ENCODE peak calls at places on chromosomes 16 and 17, in eight cellular contexts. One of them, this sample, is unnamed.

GRCh38 chr17:41098476-41098875 is 534 bp upstream of the KRTAP4-8 start:
- DNase-seq in neural progenitor cell: no peak
- DNase-seq in left lung: no peak
- DNase-seq in HAP-1: no peak
- DNase-seq in IMR-90: peak; percentile 68
- DNase-seq in effector memory CD4-positive, alpha-beta T cell: no peak
- DNase-seq in mesendoderm: no peak
- DNase-seq in left ventricle myocardium inferior: no peak
- DNase-seq in this sample: no peak

GRCh38 chr17:38322156-38322779 is 21.5 kb downstream of the GPR179 start:
- DNase-seq in neural progenitor cell: peak; percentile 67
- DNase-seq in left lung: peak; percentile 49
- DNase-seq in left ventricle myocardium inferior: peak; percentile 54
- DNase-seq in HAP-1: peak; percentile 83
- DNase-seq in mesendoderm: peak; percentile 71
- DNase-seq in IMR-90: peak; percentile 39
- DNase-seq in effector memory CD4-positive, alpha-beta T cell: peak; percentile 34
- DNase-seq in this sample: no peak

GRCh38 chr17:74742153-74742515 is 5.1 kb downstream of the RAB37 start:
- DNase-seq in HAP-1: no peak
- DNase-seq in left lung: no peak
- DNase-seq in neural progenitor cell: no peak
- DNase-seq in IMR-90: peak; percentile 31
- DNase-seq in effector memory CD4-positive, alpha-beta T cell: no peak
- DNase-seq in left ventricle myocardium inferior: peak; percentile 17
- DNase-seq in mesendoderm: no peak
- DNase-seq in this sample: no peak

GRCh38 chr16:56675685-56676210 is 6.1 kb downstream of the MT1H start:
- DNase-seq in IMR-90: no peak
- DNase-seq in HAP-1: no peak
- DNase-seq in effector memory CD4-positive, alpha-beta T cell: no peak
- DNase-seq in left lung: no peak
- DNase-seq in left ventricle myocardium inferior: no peak
- DNase-seq in neural progenitor cell: no peak
- DNase-seq in mesendoderm: peak; percentile 67
- DNase-seq in this sample: no peak

GRCh38 chr17:37358098-37358829 is 17.5 kb upstream of the C17orf78 start:
- DNase-seq in left lung: peak; percentile 50
- DNase-seq in neural progenitor cell: peak; percentile 95
- DNase-seq in effector memory CD4-positive, alpha-beta T cell: no peak
- DNase-seq in mesendoderm: peak; percentile 96
- DNase-seq in left ventricle myocardium inferior: peak; percentile 25
- DNase-seq in IMR-90: peak; percentile 44
- DNase-seq in HAP-1: peak; percentile 88
- DNase-seq in this sample: peak; percentile 58

GRCh38 chr17:690346-690745 is 24.3 kb downstream of the VPS53 start:
- DNase-seq in effector memory CD4-positive, alpha-beta T cell: no peak
- DNase-seq in left lung: no peak
- DNase-seq in HAP-1: no peak
- DNase-seq in IMR-90: no peak
- DNase-seq in mesendoderm: no peak
- DNase-seq in left ventricle myocardium inferior: no peak
- DNase-seq in neural progenitor cell: no peak
- DNase-seq in this sample: no peak

GRCh38 chr17:66585472-66585871 is 249.4 kb upstream of the CACNG5 start:
- DNase-seq in left lung: no peak
- DNase-seq in left ventricle myocardium inferior: no peak
- DNase-seq in effector memory CD4-positive, alpha-beta T cell: no peak
- DNase-seq in HAP-1: no peak
- DNase-seq in IMR-90: no peak
- DNase-seq in mesendoderm: no peak
- DNase-seq in neural progenitor cell: no peak
- DNase-seq in this sample: no peak

GRCh38 chr17:56819030-56819429 is 14.7 kb downstream of the C17orf67 start:
- DNase-seq in IMR-90: no peak
- DNase-seq in mesendoderm: no peak
- DNase-seq in HAP-1: no peak
- DNase-seq in left ventricle myocardium inferior: no peak
- DNase-seq in left lung: no peak
- DNase-seq in effector memory CD4-positive, alpha-beta T cell: no peak
- DNase-seq in neural progenitor cell: no peak
- DNase-seq in this sample: no peak

GRCh38 chr16:49800876-49801275 is 55.0 kb downstream of the ZNF423 start:
- DNase-seq in HAP-1: no peak
- DNase-seq in IMR-90: no peak
- DNase-seq in neural progenitor cell: no peak
- DNase-seq in effector memory CD4-positive, alpha-beta T cell: no peak
- DNase-seq in left ventricle myocardium inferior: no peak
- DNase-seq in left lung: no peak
- DNase-seq in mesendoderm: no peak
- DNase-seq in this sample: no peak

GRCh38 chr17:80026359-80027042 is 9.2 kb downstream of the TBC1D16 start:
- DNase-seq in IMR-90: no peak
- DNase-seq in neural progenitor cell: no peak
- DNase-seq in HAP-1: no peak
- DNase-seq in effector memory CD4-positive, alpha-beta T cell: no peak
- DNase-seq in left ventricle myocardium inferior: no peak
- DNase-seq in left lung: no peak
- DNase-seq in mesendoderm: no peak
- DNase-seq in this sample: no peak

GRCh38 chr16:79601092-79601977 is 798 bp upstream of the MAF start:
- DNase-seq in IMR-90: no peak
- DNase-seq in left ventricle myocardium inferior: peak; percentile 67
- DNase-seq in left lung: peak; percentile 70
- DNase-seq in effector memory CD4-positive, alpha-beta T cell: no peak
- DNase-seq in neural progenitor cell: peak; percentile 62
- DNase-seq in HAP-1: peak; percentile 54
- DNase-seq in mesendoderm: peak; percentile 58
- DNase-seq in this sample: no peak

GRCh38 chr16:46620265-46621005 is 744 bp downstream of the SHCBP1 start:
- DNase-seq in effector memory CD4-positive, alpha-beta T cell: no peak
- DNase-seq in HAP-1: no peak
- DNase-seq in left lung: peak; percentile 45
- DNase-seq in left ventricle myocardium inferior: no peak
- DNase-seq in mesendoderm: no peak
- DNase-seq in IMR-90: no peak
- DNase-seq in neural progenitor cell: no peak
- DNase-seq in this sample: no peak

DNA sequence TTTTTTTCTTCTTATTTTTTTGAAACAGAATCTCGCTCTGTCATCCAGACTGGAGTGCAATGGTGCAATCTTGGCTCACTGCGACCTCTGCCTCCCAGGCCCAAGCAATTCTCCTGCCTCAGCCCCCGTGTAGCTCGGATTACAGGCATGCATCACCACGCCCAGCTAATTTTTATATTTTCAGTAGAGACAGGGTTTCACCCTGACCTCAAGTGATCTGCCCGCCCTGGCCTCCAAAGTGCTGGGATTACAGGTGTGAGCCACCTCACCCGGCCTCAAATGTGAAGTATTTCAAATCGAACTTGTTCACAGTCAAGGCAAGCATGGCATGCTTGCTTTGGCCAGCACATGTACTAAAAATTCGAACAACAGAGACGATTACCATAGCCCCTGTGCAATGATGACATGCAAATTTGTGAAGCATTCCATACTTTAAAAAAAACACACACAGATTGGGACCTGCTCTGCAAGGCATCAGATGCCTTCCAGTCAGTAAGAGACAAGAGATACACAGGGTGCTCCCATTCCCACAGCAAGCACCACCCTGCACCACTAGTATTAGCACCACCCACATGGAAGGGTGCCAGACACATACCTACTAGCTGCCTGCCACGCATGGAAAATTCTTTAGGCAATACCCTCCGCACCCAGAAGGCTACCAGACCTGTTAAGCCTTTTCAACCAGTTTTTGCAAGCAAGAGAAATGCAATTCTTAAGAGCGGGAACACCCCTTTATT is 47.2 kb downstream of the ANKRD11 start:
- DNase-seq in mesendoderm: peak; percentile 58
- DNase-seq in left lung: peak; percentile 60
- DNase-seq in HAP-1: peak; percentile 85
- DNase-seq in left ventricle myocardium inferior: no peak
- DNase-seq in neural progenitor cell: no peak
- DNase-seq in effector memory CD4-positive, alpha-beta T cell: no peak
- DNase-seq in IMR-90: peak; percentile 75
- DNase-seq in this sample: no peak
- H3K4me1 ChIP-seq in mesendoderm: peaks cover 15% of the 10 kb centered on the region
- H3K4me1 ChIP-seq in left lung: peaks cover 53% of the 10 kb centered on the region
- H3K4me1 ChIP-seq in HAP-1: peaks cover 31% of the 10 kb centered on the region
- H3K4me1 ChIP-seq in left ventricle myocardium inferior: peaks cover 98% of the 10 kb centered on the region
- H3K4me1 ChIP-seq in neural progenitor cell: peaks cover 49% of the 10 kb centered on the region
- H3K4me1 ChIP-seq in effector memory CD4-positive, alpha-beta T cell: peaks cover 74% of the 10 kb centered on the region
- H3K4me1 ChIP-seq in IMR-90: peaks cover 53% of the 10 kb centered on the region
- H3K4me1 ChIP-seq in this sample: peaks cover 14% of the 10 kb centered on the region

DNA sequence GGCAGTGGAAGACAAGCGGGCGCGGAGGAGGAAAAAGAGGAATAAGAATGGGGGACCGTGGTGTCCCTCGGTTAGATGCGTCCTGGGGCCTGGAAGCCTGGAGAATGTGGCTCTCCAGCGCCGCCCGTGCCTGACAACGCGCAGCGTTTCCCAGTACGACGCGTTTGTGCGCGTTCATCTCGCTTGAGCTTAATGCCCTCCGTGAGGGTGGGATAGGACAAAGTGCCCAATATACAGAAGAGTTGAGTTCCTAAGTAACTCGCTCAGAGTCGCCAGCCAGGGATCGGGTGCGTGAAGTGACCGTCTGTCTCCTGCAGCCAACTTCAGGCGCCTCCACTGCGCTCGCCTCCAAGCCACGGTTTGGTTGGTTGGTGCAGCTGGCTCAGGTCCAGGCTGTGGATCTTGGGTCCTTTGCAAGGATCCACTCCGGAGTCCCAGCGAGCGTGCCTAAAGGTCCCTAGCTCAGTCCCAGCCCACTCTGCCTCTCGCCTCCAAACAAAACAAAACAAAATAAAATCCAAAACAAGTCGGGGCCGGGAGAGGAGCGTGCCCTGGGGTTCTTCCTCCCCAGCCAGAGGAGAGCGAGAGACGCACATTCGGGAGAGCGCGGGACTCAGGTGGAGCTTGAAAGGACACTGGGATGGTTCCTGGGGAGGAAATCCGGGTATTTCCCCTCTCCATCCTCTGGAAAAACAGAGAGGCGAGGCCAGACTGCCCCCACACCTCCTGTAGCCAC is 951 bp downstream of the GALR2 start:
- DNase-seq in HAP-1: no peak
- DNase-seq in neural progenitor cell: peak; percentile 85
- DNase-seq in left lung: no peak
- DNase-seq in IMR-90: no peak
- DNase-seq in effector memory CD4-positive, alpha-beta T cell: no peak
- DNase-seq in mesendoderm: peak; percentile 57
- DNase-seq in left ventricle myocardium inferior: no peak
- DNase-seq in this sample: no peak
- H3K27me3 ChIP-seq in HAP-1: peaks cover 20% of the 10 kb centered on the region
- H3K27me3 ChIP-seq in neural progenitor cell: peaks cover 78% of the 10 kb centered on the region
- H3K27me3 ChIP-seq in left lung: peaks cover 73% of the 10 kb centered on the region
- H3K27me3 ChIP-seq in IMR-90: peaks cover 66% of the 10 kb centered on the region
- H3K27me3 ChIP-seq in effector memory CD4-positive, alpha-beta T cell: peaks cover 31% of the 10 kb centered on the region
- H3K27me3 ChIP-seq in mesendoderm: peaks cover 44% of the 10 kb centered on the region
- H3K27me3 ChIP-seq in left ventricle myocardium inferior: peaks cover 68% of the 10 kb centered on the region
- H3K27me3 ChIP-seq in this sample: peaks cover 53% of the 10 kb centered on the region

DNA sequence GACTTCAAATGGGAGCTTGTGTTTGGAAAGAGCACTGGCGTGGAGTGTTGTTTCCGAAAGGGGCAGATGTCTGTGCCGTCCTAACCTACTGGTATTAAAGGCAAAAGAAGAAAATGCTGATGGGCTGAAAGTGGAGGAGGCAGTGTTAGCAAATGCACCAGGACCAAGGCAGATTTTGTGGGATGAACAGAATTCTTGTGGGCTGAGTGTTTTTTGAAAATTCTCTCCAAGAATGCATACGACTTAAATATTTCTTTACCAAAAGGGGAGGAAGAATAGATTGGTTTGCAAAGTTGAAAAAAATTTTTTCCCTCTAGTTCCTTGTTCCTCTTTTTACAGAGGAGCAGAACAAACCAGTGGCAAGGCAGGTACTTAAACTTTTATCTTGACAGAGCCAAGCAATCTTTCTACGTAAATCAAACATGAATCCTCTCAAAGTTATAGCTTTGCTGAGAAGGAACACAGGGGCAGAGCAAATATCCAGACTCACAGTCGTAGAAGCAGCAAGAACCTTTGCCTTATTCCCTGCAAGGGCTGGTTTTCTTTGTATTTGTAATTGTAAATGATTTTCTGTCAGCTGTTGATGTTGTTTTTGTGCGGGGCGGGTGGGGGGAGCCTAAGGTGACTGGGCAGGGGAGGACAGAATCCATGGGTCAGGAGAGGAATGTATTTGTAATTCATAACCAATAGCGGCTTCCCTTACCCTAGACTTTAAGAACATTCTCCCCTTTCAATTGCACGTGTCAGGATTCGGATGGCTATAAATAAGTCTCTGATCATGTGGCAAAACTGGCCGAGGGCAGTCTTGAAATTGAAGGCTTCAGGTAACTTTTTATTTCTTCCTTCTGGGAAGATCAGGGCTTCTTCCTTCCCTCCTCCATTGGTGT is 16.6 kb downstream of the MARCHF10 start:
- DNase-seq in mesendoderm: no peak
- DNase-seq in neural progenitor cell: no peak
- DNase-seq in effector memory CD4-positive, alpha-beta T cell: no peak
- DNase-seq in left lung: no peak
- DNase-seq in HAP-1: no peak
- DNase-seq in left ventricle myocardium inferior: no peak
- DNase-seq in IMR-90: peak; percentile 95
- DNase-seq in this sample: no peak
- H3K4me3 ChIP-seq in mesendoderm: no peak overlapping the region
- H3K4me3 ChIP-seq in neural progenitor cell: no peak overlapping the region
- H3K4me3 ChIP-seq in effector memory CD4-positive, alpha-beta T cell: no peak overlapping the region
- H3K4me3 ChIP-seq in left lung: no peak overlapping the region
- H3K4me3 ChIP-seq in HAP-1: no peak overlapping the region
- H3K4me3 ChIP-seq in left ventricle myocardium inferior: no peak overlapping the region
- H3K4me3 ChIP-seq in IMR-90: peak overlapping the region; percentile 22
- H3K4me3 ChIP-seq in this sample: no peak overlapping the region

GRCh38 chr17:21018894-21019293 is 23.9 kb downstream of the USP22 start:
- DNase-seq in left ventricle myocardium inferior: no peak
- DNase-seq in mesendoderm: no peak
- DNase-seq in left lung: no peak
- DNase-seq in neural progenitor cell: no peak
- DNase-seq in HAP-1: no peak
- DNase-seq in effector memory CD4-positive, alpha-beta T cell: no peak
- DNase-seq in IMR-90: no peak
- DNase-seq in this sample: no peak

GRCh38 chr17:21021208-21021803 is 21.5 kb downstream of the USP22 start:
- DNase-seq in effector memory CD4-positive, alpha-beta T cell: no peak
- DNase-seq in neural progenitor cell: no peak
- DNase-seq in HAP-1: no peak
- DNase-seq in left ventricle myocardium inferior: no peak
- DNase-seq in IMR-90: no peak
- DNase-seq in left lung: no peak
- DNase-seq in mesendoderm: no peak
- DNase-seq in this sample: no peak

GRCh38 chr17:21017861-21018260 is 24.9 kb downstream of the USP22 start:
- DNase-seq in left ventricle myocardium inferior: no peak
- DNase-seq in IMR-90: no peak
- DNase-seq in effector memory CD4-positive, alpha-beta T cell: no peak
- DNase-seq in mesendoderm: no peak
- DNase-seq in left lung: no peak
- DNase-seq in neural progenitor cell: no peak
- DNase-seq in HAP-1: no peak
- DNase-seq in this sample: no peak

GRCh38 chr17:21020622-21021021 is 22.2 kb downstream of the USP22 start:
- DNase-seq in effector memory CD4-positive, alpha-beta T cell: no peak
- DNase-seq in left ventricle myocardium inferior: no peak
- DNase-seq in left lung: no peak
- DNase-seq in mesendoderm: no peak
- DNase-seq in HAP-1: no peak
- DNase-seq in IMR-90: no peak
- DNase-seq in neural progenitor cell: no peak
- DNase-seq in this sample: no peak

GRCh38 chr17:21019976-21020575 is 22.7 kb downstream of the USP22 start:
- DNase-seq in left ventricle myocardium inferior: peak; percentile 44
- DNase-seq in neural progenitor cell: peak; percentile 29
- DNase-seq in mesendoderm: peak; percentile 53
- DNase-seq in effector memory CD4-positive, alpha-beta T cell: peak; percentile 20
- DNase-seq in IMR-90: no peak
- DNase-seq in HAP-1: peak; percentile 62
- DNase-seq in left lung: no peak
- DNase-seq in this sample: no peak
- H3K4me1 ChIP-seq in left ventricle myocardium inferior: peaks cover 65% of the 10 kb centered on the region
- H3K4me1 ChIP-seq in neural progenitor cell: no peaks in the 10 kb centered on the region
- H3K4me1 ChIP-seq in mesendoderm: no peaks in the 10 kb centered on the region
- H3K4me1 ChIP-seq in effector memory CD4-positive, alpha-beta T cell: peaks cover 7% of the 10 kb centered on the region
- H3K4me1 ChIP-seq in IMR-90: peaks cover 5% of the 10 kb centered on the region
- H3K4me1 ChIP-seq in HAP-1: no peaks in the 10 kb centered on the region
- H3K4me1 ChIP-seq in left lung: no peaks in the 10 kb centered on the region
- H3K4me1 ChIP-seq in this sample: no peaks in the 10 kb centered on the region

This sample was measured in iPS DF 6.9.